ENCODE peak calls at places on chromosomes 11 and 22, in four cellular contexts. Q is nephron progenitor cell, L is hypothalamus, R is pulmonary artery endothelial cell. W is an unnamed sample.

GRCh38 chr11:44818110-44818509 is 91.3 kb downstream of the TSPAN18 start:
- DNase-seq in Q (no peak), L (no peak), R (peak; percentile 19), W (no peak)

GRCh38 chr22:31652911-31653684 is 8.9 kb downstream of the PISD start:
- DNase-seq in Q (no peak), L (no peak), R (no peak), W (no peak)

GRCh38 chr11:103546236-103546635 is 437.0 kb downstream of the DYNC2H1 start:
- DNase-seq in Q (no peak), L (no peak), R (no peak), W (no peak)

GRCh38 chr11:12496181-12497025 is 119.0 kb downstream of the PARVA start:
- DNase-seq in Q (no peak), L (no peak), R (no peak), W (peak; percentile 43)

GRCh38 chr11:129814244-129814992 is 1.2 kb upstream of the TMEM45B start:
- DNase-seq in Q (no peak), L (no peak), R (no peak), W (peak; percentile 6)

GRCh38 chr11:36035999-36036398 is 92.1 kb downstream of the LDLRAD3 start:
- DNase-seq in Q (no peak), L (no peak), R (no peak), W (no peak)

GRCh38 chr11:9527481-9528140 is 45.9 kb upstream of the WEE1 start:
- DNase-seq in Q (no peak), L (no peak), R (peak; percentile 77), W (no peak)

GRCh38 chr11:121727942-121728341 is 275.2 kb upstream of the SORL1-AS1 start:
- DNase-seq in Q (no peak), L (no peak), R (no peak), W (no peak)

GRCh38 chr22:18156878-18157713 is 7.1 kb downstream of the USP18 start:
- DNase-seq in Q (peak; percentile 79), L (peak; percentile 72), R (peak; percentile 80), W (peak; percentile 86)

GRCh38 chr11:46238078-46238966 is 39.1 kb upstream of the CREB3L1 start:
- DNase-seq in Q (peak; percentile 77), L (peak; percentile 12), R (peak; percentile 59), W (peak; percentile 84)

GRCh38 chr11:129960216-129961214 is 42.1 kb downstream of the PRDM10 start:
- DNase-seq in Q (no peak), L (no peak), R (no peak), W (no peak)

W was measured in neural progenitor cell.